ENCODE peak calls at places on chromosome 10, in four cellular contexts. C is heart left ventricle, I is adrenal gland, B is NB4. Z is an unnamed sample.

GRCh38 chr10:2978111-2978510 is 89.2 kb upstream of the PFKP start:
- DNase-seq in C (no peak), I (no peak), B (peak; percentile 63), Z (no peak)

GRCh38 chr10:50375745-50376144 is 124.4 kb upstream of the ASAH2 start:
- DNase-seq in C (no peak), I (no peak), B (no peak), Z (no peak)

GRCh38 chr10:124180947-124181549 is 87.7 kb upstream of the CHST15 start:
- DNase-seq in C (no peak), I (no peak), B (no peak), Z (no peak)

GRCh38 chr10:6401562-6402348 is 178.3 kb downstream of the PRKCQ start:
- DNase-seq in C (peak; percentile 78), I (peak; percentile 93), B (peak; percentile 82), Z (peak; percentile 80)

GRCh38 chr10:73774637-73775036 is 7.2 kb upstream of the CHCHD1 start:
- DNase-seq in C (no peak), I (no peak), B (peak; percentile 58), Z (no peak)

GRCh38 chr10:12631216-12631615 is 281.9 kb downstream of the CAMK1D start:
- DNase-seq in C (no peak), I (no peak), B (peak; percentile 5), Z (no peak)

GRCh38 chr10:132671171-132672154 is 114.5 kb downstream of the NKX6-2 start:
- DNase-seq in C (no peak), I (peak; percentile 33), B (no peak), Z (no peak)

GRCh38 chr10:91712315-91712714 is 79.4 kb upstream of the PPP1R3C start:
- DNase-seq in C (no peak), I (no peak), B (no peak), Z (no peak)

GRCh38 chr10:126240483-126240882 is 147.8 kb downstream of the ADAM12 start:
- DNase-seq in C (no peak), I (no peak), B (no peak), Z (no peak)

GRCh38 chr10:79098596-79099015 is 29.8 kb downstream of the ZMIZ1 start:
- DNase-seq in C (no peak), I (no peak), B (peak; percentile 39), Z (no peak)

GRCh38 chr10:21020545-21020944 is 123.4 kb upstream of the NEBL start:
- DNase-seq in C (no peak), I (no peak), B (peak; percentile 38), Z (no peak)

GRCh38 chr10:79025113-79025832 is 43.5 kb upstream of the ZMIZ1 start:
- DNase-seq in C (peak; percentile 56), I (peak; percentile 84), B (no peak), Z (no peak)

GRCh38 chr10:10865913-10866312 is 151.8 kb upstream of the CELF2 start:
- DNase-seq in C (no peak), I (no peak), B (no peak), Z (no peak)

GRCh38 chr10:89655722-89656121 is 10.7 kb upstream of the PANK1 start:
- DNase-seq in C (no peak), I (no peak), B (no peak), Z (no peak)
- TF ChIP-seq POLR2A in C (no peak), I (no peak), B (no peak), Z (no peak)

DNA sequence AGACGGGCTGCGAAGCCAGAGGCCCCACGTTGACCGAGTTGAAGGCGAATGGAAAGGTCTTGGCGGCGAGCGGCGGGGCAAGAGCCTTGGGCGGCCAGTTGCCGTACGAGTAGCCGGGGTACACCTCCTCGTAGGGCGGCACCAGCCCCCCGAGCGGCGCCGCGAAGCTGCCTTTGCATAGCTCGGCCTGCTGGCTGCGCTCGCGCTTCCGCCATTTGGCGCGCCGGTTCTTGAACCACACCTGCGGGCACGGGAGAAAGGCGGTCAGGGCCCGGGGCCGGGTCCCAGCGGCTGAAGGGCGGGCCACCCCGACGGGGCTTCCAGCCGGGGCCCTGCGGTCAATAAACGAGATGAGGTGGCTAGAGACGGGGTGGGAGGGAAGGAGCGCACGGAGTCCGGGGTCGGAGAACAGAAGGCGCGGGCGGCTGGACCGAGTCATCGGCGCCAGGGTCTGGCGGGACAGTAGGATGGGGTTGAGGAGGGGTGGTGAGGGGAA is 4.8 kb downstream of the ELOVL3 start:
- DNase-seq in C (peak; percentile 74), I (no peak), B (peak; percentile 35), Z (no peak)
- TF ChIP-seq CTCF in C (peak; percentile 16), I (no peak), B (no peak), Z (no peak)

DNA sequence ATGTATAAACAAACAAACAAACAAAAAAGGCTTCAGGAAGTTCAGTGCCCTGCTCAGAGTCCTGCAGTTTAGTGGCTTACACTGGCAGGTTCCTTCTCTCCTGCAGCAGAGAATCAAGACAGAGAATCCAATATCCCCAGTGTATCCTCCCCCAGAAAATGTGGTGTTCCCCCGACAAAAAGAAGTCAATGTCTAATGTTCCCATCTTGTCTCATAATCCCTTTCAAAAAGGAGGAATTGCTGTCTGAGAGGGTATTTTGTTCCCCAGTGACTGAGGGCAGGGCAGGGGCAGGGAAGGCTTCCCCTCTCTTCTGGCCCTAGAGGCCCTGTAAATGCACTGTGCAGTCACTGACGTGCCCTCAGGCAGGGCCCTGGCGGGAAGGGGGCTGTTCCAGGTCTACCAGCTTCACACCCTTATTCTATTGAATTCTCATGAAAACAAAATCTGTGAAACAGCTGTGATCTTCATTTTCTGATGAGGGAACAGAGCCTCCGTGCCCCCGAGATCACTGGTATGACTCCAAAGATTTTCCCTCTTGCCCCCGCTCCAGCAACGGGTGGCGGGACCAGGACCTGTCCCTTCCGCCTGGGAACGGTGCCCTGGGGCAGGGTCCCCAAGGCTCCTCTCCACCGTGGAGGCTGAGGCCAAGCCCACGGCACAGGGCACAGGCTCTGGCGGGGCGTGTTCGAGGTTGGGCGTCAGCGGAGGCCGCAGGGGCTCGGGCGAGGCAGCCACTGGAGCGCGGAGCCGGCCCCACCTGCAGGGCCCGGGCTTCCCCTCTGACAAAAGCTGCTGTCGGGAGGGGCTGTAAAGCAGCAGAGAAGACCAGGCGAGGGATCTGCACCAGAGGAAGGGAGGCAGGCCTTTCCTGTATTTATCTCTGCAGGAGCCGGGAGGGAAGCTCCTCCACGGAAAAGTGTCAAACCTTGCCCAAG is 13.4 kb upstream of the WDFY4 start:
- DNase-seq in C (peak; percentile 55), I (no peak), B (no peak), Z (no peak)
- H3K4me3 ChIP-seq in C (no peak overlapping the region), I (no peak overlapping the region), B (no peak overlapping the region), Z (no peak overlapping the region)

GRCh38 chr10:22228943-22229755 is 11.3 kb upstream of the EBLN1 start:
- DNase-seq in C (peak; percentile 90), I (peak; percentile 93), B (peak; percentile 86), Z (peak; percentile 86)
- TF ChIP-seq POLR2A in C (no peak), I (peak; percentile 50), B (peak; percentile 44), Z (peak; percentile 21)

GRCh38 chr10:51659344-51659743 is 40.1 kb downstream of the CSTF2T start:
- DNase-seq in C (no peak), I (no peak), B (no peak), Z (no peak)

GRCh38 chr10:51657481-51657880 is 41.9 kb downstream of the CSTF2T start:
- DNase-seq in C (no peak), I (no peak), B (no peak), Z (no peak)

GRCh38 chr10:51658075-51658474 is 41.3 kb downstream of the CSTF2T start:
- DNase-seq in C (no peak), I (no peak), B (no peak), Z (no peak)

GRCh38 chr10:51654918-51655317 is 44.5 kb downstream of the CSTF2T start:
- DNase-seq in C (no peak), I (no peak), B (no peak), Z (no peak)

DNA sequence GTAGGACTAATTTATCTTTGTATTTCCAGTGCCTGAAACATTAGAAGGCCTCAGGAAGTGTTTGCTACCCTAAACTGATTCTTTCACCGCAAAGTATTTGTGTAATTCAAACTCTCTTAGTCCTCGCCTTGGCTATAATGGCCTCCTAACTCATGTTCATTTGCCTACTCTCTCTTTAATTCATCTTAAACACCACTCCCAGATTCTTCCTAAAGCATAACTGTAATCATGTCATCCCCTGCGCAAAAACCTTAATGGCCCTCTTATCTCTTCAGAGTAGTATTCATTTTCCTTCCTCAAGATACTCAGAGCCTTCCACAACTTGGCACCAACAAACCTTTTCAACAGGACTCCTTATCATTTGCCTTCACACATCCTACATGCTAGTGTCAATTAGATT is 42.9 kb downstream of the CSTF2T start:
- DNase-seq in C (no peak), I (no peak), B (no peak), Z (no peak)
- TF ChIP-seq CTCF in C (no peak), I (no peak), B (no peak), Z (no peak)

GRCh38 chr10:80471715-80472233 is 17.7 kb downstream of the TSPAN14 start:
- DNase-seq in C (no peak), I (peak; percentile 23), B (no peak), Z (no peak)
- H3K4me3 ChIP-seq in C (no peak overlapping the region), I (no peak overlapping the region), B (no peak overlapping the region), Z (no peak overlapping the region)

GRCh38 chr10:75231672-75232581 is 3.8 kb downstream of the COMTD1 start:
- DNase-seq in C (no peak), I (no peak), B (peak; percentile 25), Z (no peak)
- TF ChIP-seq POLR2A in C (no peak), I (no peak), B (no peak), Z (no peak)

GRCh38 chr10:89481662-89482061 is 53.7 kb downstream of the SLC16A12 start:
- DNase-seq in C (no peak), I (no peak), B (no peak), Z (no peak)
- TF ChIP-seq CTCF in C (no peak), I (no peak), B (no peak), Z (no peak)

GRCh38 chr10:84328303-84329093 is at the start of gene CCSER2:
- DNase-seq in C (peak; percentile 99), I (peak; percentile 99), B (peak; percentile 90), Z (peak; percentile 95)
- H3K4me3 ChIP-seq in C (peak within 1 kb of the TSS; percentile 99), I (peak within 1 kb of the TSS; percentile 55), B (peak within 1 kb of the TSS; percentile 52), Z (peak within 1 kb of the TSS; percentile 95)

DNA sequence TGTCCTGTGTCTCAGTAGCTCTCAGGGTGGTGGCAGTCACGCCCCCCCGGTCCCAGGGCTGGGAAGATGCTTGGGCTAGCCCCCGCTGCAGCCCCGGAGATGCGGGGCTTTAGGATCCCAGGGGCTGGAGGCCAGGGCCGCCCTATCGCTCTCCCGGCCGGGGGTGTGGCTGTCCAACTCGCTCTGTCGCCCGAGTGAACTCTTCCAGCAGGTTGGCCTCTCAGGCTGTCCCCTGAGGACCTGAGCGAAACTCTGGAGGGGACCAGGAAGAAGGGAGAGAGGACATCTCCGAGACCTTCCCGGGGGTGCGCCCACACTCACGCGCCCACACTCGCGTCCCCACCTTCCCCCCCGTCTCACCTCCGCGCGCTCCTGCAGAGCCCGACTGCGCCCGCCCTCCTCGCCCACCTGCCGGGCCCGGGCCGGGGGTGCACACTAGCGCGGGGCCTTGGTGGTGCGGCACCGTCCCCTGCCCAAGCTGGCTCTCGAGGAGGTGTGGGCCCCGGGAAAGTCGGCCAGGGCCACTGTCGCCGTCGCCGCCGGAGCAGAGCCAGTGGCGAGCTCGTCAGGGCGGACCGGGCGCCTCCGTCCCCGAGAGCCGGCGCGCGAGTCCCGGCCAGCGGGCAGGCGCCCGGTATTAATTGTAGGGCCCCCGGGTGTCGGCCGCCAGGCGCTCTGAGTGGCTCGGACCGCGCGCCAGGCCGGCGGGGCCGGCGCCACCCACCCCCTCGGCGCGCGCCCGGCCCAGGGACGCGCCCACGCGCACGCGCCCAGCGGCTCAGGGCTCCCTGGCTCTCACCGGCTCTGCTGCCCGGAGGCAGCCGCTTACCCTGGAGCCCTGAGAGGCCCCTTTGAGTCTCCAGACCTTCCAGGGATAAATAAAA is 101.8 kb upstream of the SVIL start:
- DNase-seq in C (peak; percentile 83), I (peak; percentile 74), B (no peak), Z (peak; percentile 61)
- TF ChIP-seq POLR2A in C (peak; percentile 10), I (peak; percentile 63), B (no peak), Z (peak; percentile 62)